ENCODE peak calls at places on chromosomes 6 and 20, in eight cellular contexts. X is endothelial cell; A is CD8-positive, alpha-beta memory T cell; U is SK-N-SH; T is stimulated activated CD4-positive, alpha-beta T cell treated with anti-CD3 and anti-CD28 coated beads, Interleukin-2, amount 100 ng/mL, for 4 hours; J is NCI-H2171 treated with DMSO at 0.1 percent for 48 hours; H is heart right ventricle; Y is T-helper 17 cell. G is an unnamed sample.

GRCh38 chr6:151445482-151445881 is 6.4 kb downstream of the RMND1 start:
- DNase-seq in T (no peak), A (no peak), Y (no peak), J (no peak), H (no peak), X (no peak), U (no peak), G (no peak)

GRCh38 chr6:86943819-86944407 is 6.6 kb downstream of the HTR1E start:
- DNase-seq in J (peak; percentile 85), T (no peak), A (no peak), U (no peak), X (no peak), Y (no peak), H (no peak), G (no peak)

GRCh38 chr6:128725271-128726233 is 157.4 kb upstream of the LAMA2 start:
- DNase-seq in H (peak; percentile 28), A (no peak), J (no peak), T (no peak), U (peak; percentile 5), Y (no peak), X (peak; percentile 46), G (no peak)

GRCh38 chr6:83199865-83200230 is 6.7 kb downstream of the RWDD2A start:
- DNase-seq in J (peak; percentile 32), X (no peak), T (no peak), Y (no peak), A (no peak), H (no peak), U (no peak), G (no peak)

GRCh38 chr20:2145376-2145775 is 43.7 kb downstream of the STK35 start:
- DNase-seq in H (no peak), A (no peak), U (no peak), X (no peak), T (no peak), J (no peak), Y (no peak), G (no peak)

GRCh38 chr20:43955244-43956191 is 40.9 kb downstream of the TOX2 start:
- DNase-seq in A (peak; percentile 44), T (peak; percentile 57), U (no peak), X (no peak), Y (peak; percentile 38), H (no peak), J (peak; percentile 13), G (peak; percentile 40)

GRCh38 chr6:136790411-136791295 is 1.6 kb downstream of the MAP3K5 start:
- DNase-seq in T (no peak), Y (no peak), U (no peak), X (no peak), A (no peak), J (peak; percentile 32), H (no peak), G (no peak)

GRCh38 chr20:63325554-63326313 is 32.7 kb downstream of the COL20A1 start:
- DNase-seq in H (no peak), A (no peak), U (no peak), J (no peak), X (no peak), T (no peak), Y (no peak), G (no peak)

GRCh38 chr6:117655380-117655779 is 19.9 kb upstream of the NUS1 start:
- DNase-seq in U (no peak), J (no peak), T (no peak), X (no peak), Y (no peak), A (peak; percentile 10), H (no peak), G (no peak)

GRCh38 chr6:82013561-82014275 is 233.8 kb downstream of the IBTK start:
- DNase-seq in U (no peak), J (no peak), A (no peak), T (no peak), Y (no peak), X (no peak), H (peak; percentile 20), G (no peak)

GRCh38 chr6:144653885-144654505 is 368.9 kb downstream of the UTRN start:
- DNase-seq in T (no peak), J (no peak), Y (no peak), A (peak; percentile 0), H (no peak), X (no peak), U (no peak), G (no peak)

GRCh38 chr20:63172726-63173125 is 43.2 kb downstream of the YTHDF1 start:
- DNase-seq in X (peak; percentile 45), H (no peak), U (no peak), T (no peak), J (peak; percentile 38), Y (no peak), A (no peak), G (no peak)

GRCh38 chr6:6678185-6678671 is 89.7 kb downstream of the LY86 start:
- DNase-seq in A (no peak), X (no peak), U (no peak), T (no peak), J (peak; percentile 52), H (no peak), Y (no peak), G (no peak)

GRCh38 chr6:131419698-131420097 is 153.3 kb upstream of the ARG1 start:
- DNase-seq in A (no peak), J (peak; percentile 9), H (no peak), U (no peak), Y (no peak), X (no peak), T (no peak), G (no peak)

GRCh38 chr6:47203266-47203967 is 106.3 kb downstream of the TNFRSF21 start:
- DNase-seq in U (no peak), H (no peak), A (peak; percentile 1), X (no peak), T (no peak), Y (no peak), J (no peak), G (no peak)

GRCh38 chr6:43107344-43108062 is 31.4 kb downstream of the PTK7 start:
- DNase-seq in H (no peak), J (no peak), Y (no peak), A (no peak), X (no peak), U (no peak), T (no peak), G (no peak)

GRCh38 chr6:163945813-163946212 is 531.3 kb downstream of the QKI start:
- DNase-seq in U (no peak), J (no peak), Y (no peak), X (no peak), A (no peak), T (no peak), H (no peak), G (no peak)

GRCh38 chr20:61736751-61737310 is 328.9 kb downstream of the TAF4 start:
- DNase-seq in J (no peak), U (no peak), H (no peak), T (no peak), Y (no peak), X (no peak), A (no peak), G (no peak)

GRCh38 chr20:49356676-49357075 is 78.8 kb upstream of the ZNFX1 start:
- DNase-seq in U (no peak), T (no peak), H (no peak), X (no peak), J (peak; percentile 65), A (no peak), Y (no peak), G (no peak)

GRCh38 chr20:14860410-14860814 is 523.0 kb upstream of the FLRT3 start:
- DNase-seq in J (no peak), Y (no peak), U (no peak), H (no peak), A (no peak), T (no peak), X (no peak), G (no peak)

GRCh38 chr6:78810146-78810545 is 57.2 kb upstream of the IRAK1BP1 start:
- DNase-seq in J (peak; percentile 37), A (no peak), T (no peak), Y (no peak), H (no peak), U (peak; percentile 41), X (peak; percentile 37), G (no peak)

GRCh38 chr20:63177134-63177784 is 38.7 kb downstream of the YTHDF1 start:
- DNase-seq in U (peak; percentile 69), X (no peak), T (no peak), J (peak; percentile 55), A (no peak), Y (no peak), H (no peak), G (no peak)

GRCh38 chr6:147285087-147285855 is 81.1 kb downstream of the STXBP5 start:
- DNase-seq in X (no peak), U (peak; percentile 43), Y (no peak), H (no peak), J (no peak), T (no peak), A (peak; percentile 9), G (no peak)

GRCh38 chr6:42441059-42441471 is 10.7 kb downstream of the TRERF1 start:
- DNase-seq in U (no peak), Y (no peak), T (no peak), X (no peak), H (no peak), J (no peak), A (no peak), G (no peak)

GRCh38 chr20:14344746-14345145 is 7.3 kb upstream of the FLRT3 start:
- DNase-seq in T (no peak), H (no peak), Y (no peak), X (no peak), J (no peak), A (no peak), U (peak; percentile 35), G (no peak)

GRCh38 chr6:74967821-74968220 is 238.0 kb downstream of the COL12A1 start:
- DNase-seq in H (no peak), J (no peak), T (no peak), X (no peak), Y (no peak), A (no peak), U (no peak), G (no peak)

GRCh38 chr6:7201444-7201731 is 93.6 kb downstream of the RREB1 start:
- DNase-seq in Y (no peak), A (no peak), T (no peak), X (no peak), H (no peak), J (no peak), U (no peak), G (no peak)

GRCh38 chr20:17733781-17734304 is 34.1 kb downstream of the BANF2 start:
- DNase-seq in H (no peak), T (no peak), J (no peak), A (no peak), Y (no peak), U (no peak), X (no peak), G (no peak)

GRCh38 chr6:16058188-16058780 is 70.6 kb upstream of the MYLIP start:
- DNase-seq in T (no peak), U (no peak), J (peak; percentile 38), H (no peak), Y (no peak), A (no peak), X (no peak), G (no peak)

GRCh38 chr20:12291386-12291785 is 373.7 kb downstream of the BTBD3 start:
- DNase-seq in A (no peak), J (no peak), Y (no peak), H (no peak), U (no peak), X (no peak), T (no peak), G (no peak)

GRCh38 chr6:34301408-34301807 is 52.6 kb upstream of the SMIM29 start:
- DNase-seq in H (peak; percentile 88), J (no peak), A (no peak), U (no peak), X (no peak), T (no peak), Y (no peak), G (no peak)

GRCh38 chr6:157269261-157269794 is 54.0 kb downstream of the TMEM242 start:
- DNase-seq in U (no peak), T (no peak), Y (no peak), X (peak; percentile 36), A (no peak), H (peak; percentile 89), J (no peak), G (no peak)